ENCODE peak calls at places on chromosomes 12 and 14, in six cellular contexts. V is PC-3, L is SK-N-SH, X is GM23248, S is GM23338, Y is MM.1S. I is an unnamed sample.
A peak's percentile ranks its signal among the peaks of the same experiment; 100 is the strongest.

GRCh38 chr12:51855586-51856428 is 7.3 kb upstream of the FIGNL2 start:
- DNase-seq in V (no peak), L (no peak), X (peak; percentile 62), S (peak; percentile 97), Y (no peak), I (peak; percentile 95)

GRCh38 chr12:40225984-40226602 is 1.3 kb downstream of the LRRK2 start:
- DNase-seq in V (no peak), L (no peak), X (peak; percentile 8), S (no peak), Y (no peak), I (no peak)

GRCh38 chr12:6769003-6769389 is 2.8 kb downstream of the PTMS start:
- DNase-seq in V (no peak), L (peak; percentile 81), X (peak; percentile 36), S (peak; percentile 87), Y (no peak), I (peak; percentile 96)

GRCh38 chr14:72677664-72678063 is 216.2 kb downstream of the DPF3 start:
- DNase-seq in V (peak; percentile 69), L (no peak), X (peak; percentile 47), S (no peak), Y (no peak), I (no peak)

GRCh38 chr14:77125275-77126073 is 16.1 kb downstream of the ZDHHC22 start:
- DNase-seq in V (no peak), L (peak; percentile 52), X (no peak), S (peak; percentile 56), Y (no peak), I (peak; percentile 38)

GRCh38 chr12:29039013-29039412 is 110.1 kb upstream of the FAR2 start:
- DNase-seq in V (no peak), L (peak; percentile 30), X (peak; percentile 93), S (no peak), Y (no peak), I (no peak)

GRCh38 chr12:1919763-1920162 is 1.3 kb upstream of the CACNA2D4 start:
- DNase-seq in V (no peak), L (peak; percentile 8), X (no peak), S (no peak), Y (no peak), I (no peak)

GRCh38 chr12:114194066-114194465 is 211.9 kb downstream of the TBX5 start:
- DNase-seq in V (no peak), L (no peak), X (no peak), S (no peak), Y (no peak), I (no peak)

GRCh38 chr14:61219673-61220072 is 61.5 kb downstream of the TMEM30B start:
- DNase-seq in V (no peak), L (no peak), X (peak; percentile 71), S (no peak), Y (no peak), I (peak; percentile 13)

GRCh38 chr14:51954657-51955056 is 34.7 kb upstream of the RTRAF start:
- DNase-seq in V (peak; percentile 6), L (no peak), X (no peak), S (peak; percentile 42), Y (no peak), I (no peak)

GRCh38 chr12:41476499-41476898 is 288.4 kb downstream of the PDZRN4 start:
- DNase-seq in V (no peak), L (no peak), X (no peak), S (no peak), Y (peak; percentile 69), I (no peak)

GRCh38 chr12:73656375-73656774 is 881.3 kb upstream of the ATXN7L3B start:
- DNase-seq in V (peak; percentile 12), L (no peak), X (no peak), S (peak; percentile 23), Y (no peak), I (no peak)

GRCh38 chr12:76455582-76456345 is 103.8 kb downstream of the OSBPL8 start:
- DNase-seq in V (peak; percentile 95), L (peak; percentile 42), X (peak; percentile 93), S (peak; percentile 77), Y (peak; percentile 53), I (peak; percentile 60)

GRCh38 chr12:108514973-108515814 is at the start of gene FICD:
- DNase-seq in V (peak; percentile 99), L (peak; percentile 96), X (peak; percentile 100), S (peak; percentile 100), Y (peak; percentile 99), I (peak; percentile 99)

GRCh38 chr12:93626160-93626559 is 51.0 kb upstream of the CRADD start:
- DNase-seq in V (no peak), L (no peak), X (no peak), S (no peak), Y (no peak), I (no peak)

GRCh38 chr12:5840900-5841299 is 104.2 kb downstream of the ANO2 start:
- DNase-seq in V (no peak), L (no peak), X (no peak), S (peak; percentile 36), Y (no peak), I (no peak)

GRCh38 chr12:129776977-129777667 is 126.7 kb downstream of the TMEM132D start:
- DNase-seq in V (no peak), L (no peak), X (no peak), S (no peak), Y (no peak), I (no peak)

GRCh38 chr12:643478-644292 is 19.6 kb downstream of the NINJ2 start:
- DNase-seq in V (no peak), L (no peak), X (peak; percentile 57), S (peak; percentile 40), Y (no peak), I (no peak)

GRCh38 chr14:92392726-92393125 is 69.8 kb downstream of the SLC24A4 start:
- DNase-seq in V (no peak), L (no peak), X (no peak), S (no peak), Y (no peak), I (no peak)

GRCh38 chr12:32917094-32917611 is 20.6 kb upstream of the PKP2 start:
- DNase-seq in V (peak; percentile 72), L (no peak), X (peak; percentile 9), S (no peak), Y (no peak), I (no peak)

GRCh38 chr14:29804481-29804880 is 123.2 kb downstream of the PRKD1 start:
- DNase-seq in V (no peak), L (no peak), X (no peak), S (no peak), Y (no peak), I (no peak)

GRCh38 chr12:57479376-57480115 is at the start of gene ARHGAP9:
- DNase-seq in V (no peak), L (no peak), X (no peak), S (no peak), Y (no peak), I (no peak)

GRCh38 chr14:71244341-71244740 is 337.1 kb downstream of the PCNX1 start:
- DNase-seq in V (no peak), L (no peak), X (peak; percentile 83), S (no peak), Y (no peak), I (no peak)
- TF ChIP-seq EZH2phosphoT487 in V (no peak), L (no peak), X (no peak), S (no peak), Y (no peak), I (no peak)

GRCh38 chr12:12898911-12899511 is 7.6 kb downstream of the GPRC5A start:
- DNase-seq in V (no peak), L (no peak), X (no peak), S (no peak), Y (no peak), I (no peak)

GRCh38 chr12:12897286-12897685 is 5.9 kb downstream of the GPRC5A start:
- DNase-seq in V (no peak), L (no peak), X (no peak), S (no peak), Y (no peak), I (no peak)

GRCh38 chr12:12896261-12896660 is 4.9 kb downstream of the GPRC5A start:
- DNase-seq in V (peak; percentile 74), L (no peak), X (peak; percentile 76), S (no peak), Y (no peak), I (no peak)

GRCh38 chr12:12899530-12900380 is 8.4 kb downstream of the GPRC5A start:
- DNase-seq in V (peak; percentile 82), L (no peak), X (peak; percentile 98), S (no peak), Y (no peak), I (no peak)

DNA sequence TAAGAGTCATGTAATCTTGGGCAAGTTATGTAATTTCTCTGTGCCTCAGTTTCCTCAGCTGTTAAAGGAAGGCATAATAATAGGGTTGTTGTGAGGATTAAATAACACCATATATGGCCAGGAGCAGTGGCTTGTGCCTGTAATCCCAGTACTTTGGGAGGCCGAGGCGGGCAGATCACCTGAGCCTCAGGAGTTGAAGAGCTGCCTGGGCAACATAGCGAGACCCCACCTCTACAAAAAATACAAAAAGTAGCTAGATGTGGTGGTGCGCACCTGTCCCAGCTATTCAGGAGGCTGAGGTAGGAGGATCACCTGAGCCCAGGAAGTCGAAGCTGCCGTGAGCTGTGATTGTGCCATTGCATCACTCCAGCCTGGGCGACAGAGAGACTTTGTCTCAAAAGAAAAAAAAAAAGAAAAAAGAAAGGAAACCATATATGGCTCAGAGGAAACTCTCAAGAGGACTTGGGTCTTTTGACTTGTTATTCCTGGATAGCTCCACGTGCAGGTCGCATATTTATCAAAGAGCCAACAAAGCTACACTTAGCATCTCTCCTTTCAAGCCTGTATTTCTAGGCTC is 6.9 kb downstream of the GPRC5A start:
- DNase-seq in V (no peak), L (no peak), X (no peak), S (no peak), Y (no peak), I (no peak)
- H3F3A ChIP-seq in V (peaks cover 27% of the 10 kb centered on the region), L (peaks cover 47% of the 10 kb centered on the region), X (peaks cover 68% of the 10 kb centered on the region), S (no peaks in the 10 kb centered on the region), Y (no peaks in the 10 kb centered on the region), I (no peaks in the 10 kb centered on the region)

DNA sequence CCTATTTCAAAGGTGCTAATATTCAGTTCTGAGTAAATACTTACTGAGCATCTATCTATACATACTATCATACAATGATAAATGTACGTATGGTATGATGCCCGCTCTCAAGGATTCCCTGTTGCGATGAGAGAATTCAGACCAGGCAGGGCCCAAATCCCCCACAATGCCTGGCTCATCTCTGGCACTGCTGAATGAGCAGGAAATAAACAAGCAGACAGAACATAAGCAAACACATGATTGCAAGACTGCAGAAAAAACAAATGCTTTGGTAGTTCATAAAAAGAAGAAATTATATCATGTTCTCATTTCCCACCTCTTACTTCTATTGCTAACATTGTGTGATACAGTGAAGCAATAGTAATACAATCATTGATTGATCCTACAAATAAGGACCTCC is 77.2 kb upstream of the DUSP6 start:
- DNase-seq in V (no peak), L (no peak), X (no peak), S (no peak), Y (no peak), I (no peak)
- TF ChIP-seq EZH2phosphoT487 in V (no peak), L (no peak), X (no peak), S (no peak), Y (no peak), I (no peak)

GRCh38 chr14:102050625-102051024 is 36.2 kb downstream of the HSP90AA1 start:
- DNase-seq in V (no peak), L (no peak), X (peak; percentile 60), S (no peak), Y (no peak), I (peak; percentile 30)

GRCh38 chr14:102049258-102050025 is 37.4 kb downstream of the HSP90AA1 start:
- DNase-seq in V (no peak), L (no peak), X (no peak), S (no peak), Y (no peak), I (no peak)

GRCh38 chr14:102052522-102052921 is 34.3 kb downstream of the HSP90AA1 start:
- DNase-seq in V (no peak), L (no peak), X (no peak), S (no peak), Y (no peak), I (no peak)

GRCh38 chr14:102047808-102048540 is 38.9 kb downstream of the HSP90AA1 start:
- DNase-seq in V (no peak), L (no peak), X (no peak), S (no peak), Y (no peak), I (no peak)

GRCh38 chr14:102050026-102050405 is 36.8 kb downstream of the HSP90AA1 start:
- DNase-seq in V (no peak), L (no peak), X (no peak), S (no peak), Y (no peak), I (no peak)
- H3F3A ChIP-seq in V (peaks cover 9% of the 10 kb centered on the region), L (peaks cover 9% of the 10 kb centered on the region), X (peaks cover 35% of the 10 kb centered on the region), S (peaks cover 8% of the 10 kb centered on the region), Y (no peaks in the 10 kb centered on the region), I (peaks cover 16% of the 10 kb centered on the region)